ENCODE peak calls at places on chromosomes 12 and 14, in six cellular contexts. P is A549, I is WTC11, Z is endothelial cell of umbilical vein, M is H1, Y is HepG2. E is an unnamed sample.
A peak's percentile ranks its signal among the peaks of the same experiment; 100 is the strongest.

GRCh38 chr12:120586860-120587259 is 5.7 kb upstream of the POP5 start:
- DNase-seq in P (no peak), I (no peak), Z (no peak), M (no peak), Y (no peak), E (no peak)

GRCh38 chr14:84782902-84783301 is 747.0 kb upstream of the FLRT2 start:
- DNase-seq in P (no peak), I (no peak), Z (no peak), M (no peak), Y (no peak), E (no peak)

GRCh38 chr12:2284321-2284813 is 231.6 kb downstream of the CACNA1C start:
- DNase-seq in P (no peak), I (no peak), Z (no peak), M (no peak), Y (no peak), E (no peak)

GRCh38 chr12:120290541-120291312 is 976 bp downstream of the RNU4-2 start:
- DNase-seq in P (peak; percentile 74), I (peak; percentile 45), Z (peak; percentile 22), M (no peak), Y (peak; percentile 35), E (no peak)

GRCh38 chr12:80472912-80473500 is 29.0 kb downstream of the PTPRQ start:
- DNase-seq in P (peak; percentile 79), I (peak; percentile 17), Z (peak; percentile 65), M (no peak), Y (peak; percentile 35), E (no peak)

GRCh38 chr12:13022737-13023370 is 21.3 kb upstream of the FAM234B start:
- DNase-seq in P (no peak), I (no peak), Z (no peak), M (no peak), Y (no peak), E (no peak)

GRCh38 chr14:103231376-103232019 is 102.5 kb upstream of the EIF5 start:
- DNase-seq in P (no peak), I (no peak), Z (no peak), M (no peak), Y (no peak), E (peak; percentile 2)

GRCh38 chr12:18863769-18864500 is 126.0 kb downstream of the CAPZA3 start:
- DNase-seq in P (no peak), I (no peak), Z (no peak), M (no peak), Y (no peak), E (no peak)

GRCh38 chr12:13044859-13045384 is 741 bp downstream of the FAM234B start:
- DNase-seq in P (peak; percentile 33), I (no peak), Z (peak; percentile 47), M (no peak), Y (no peak), E (no peak)

GRCh38 chr14:64292197-64292596 is 2.0 kb downstream of the ESR2 start:
- DNase-seq in P (no peak), I (no peak), Z (no peak), M (no peak), Y (no peak), E (no peak)

GRCh38 chr12:102343361-102344121 is 136.8 kb downstream of the IGF1 start:
- DNase-seq in P (peak; percentile 40), I (no peak), Z (peak; percentile 12), M (no peak), Y (peak; percentile 35), E (no peak)

GRCh38 chr12:75641031-75641780 is 129.8 kb upstream of the KRR1 start:
- DNase-seq in P (peak; percentile 66), I (no peak), Z (no peak), M (no peak), Y (no peak), E (peak; percentile 73)

GRCh38 chr12:92596388-92596787 is 106.4 kb upstream of the PLEKHG7 start:
- DNase-seq in P (peak; percentile 30), I (no peak), Z (no peak), M (no peak), Y (no peak), E (no peak)

GRCh38 chr12:108611884-108612415 is 14.1 kb upstream of the TMEM119 start:
- DNase-seq in P (peak; percentile 52), I (peak; percentile 78), Z (peak; percentile 58), M (peak; percentile 53), Y (peak; percentile 44), E (peak; percentile 64)

GRCh38 chr12:109139791-109140190 is 23.4 kb downstream of the ACACB start:
- DNase-seq in P (no peak), I (no peak), Z (no peak), M (no peak), Y (no peak), E (no peak)

GRCh38 chr12:78191611-78192010 is 360.9 kb downstream of the NAV3 start:
- DNase-seq in P (no peak), I (no peak), Z (no peak), M (no peak), Y (no peak), E (no peak)

GRCh38 chr14:42112108-42112507 is 505.4 kb downstream of the LRFN5 start:
- DNase-seq in P (no peak), I (no peak), Z (no peak), M (no peak), Y (no peak), E (no peak)

GRCh38 chr12:11657511-11657910 is 8.0 kb downstream of the ETV6 start:
- DNase-seq in P (no peak), I (no peak), Z (peak; percentile 50), M (no peak), Y (no peak), E (no peak)

GRCh38 chr12:2291182-2291832 is 238.5 kb downstream of the CACNA1C start:
- DNase-seq in P (peak; percentile 60), I (peak; percentile 64), Z (peak; percentile 46), M (no peak), Y (peak; percentile 33), E (peak; percentile 81)

GRCh38 chr12:100017056-100017455 is 32.3 kb upstream of the ANKS1B start:
- DNase-seq in P (peak; percentile 11), I (no peak), Z (no peak), M (no peak), Y (no peak), E (no peak)

GRCh38 chr14:104563742-104564615 is 15.6 kb upstream of the C14orf180 start:
- DNase-seq in P (peak; percentile 77), I (peak; percentile 95), Z (peak; percentile 62), M (peak; percentile 66), Y (peak; percentile 18), E (peak; percentile 86)

GRCh38 chr12:3820122-3820521 is 53.1 kb downstream of the PARP11 start:
- DNase-seq in P (peak; percentile 10), I (no peak), Z (no peak), M (no peak), Y (peak; percentile 24), E (no peak)

GRCh38 chr12:121804417-121805111 is 755 bp downstream of the SETD1B start:
- DNase-seq in P (peak; percentile 65), I (no peak), Z (peak; percentile 39), M (no peak), Y (peak; percentile 55), E (peak; percentile 66)

GRCh38 chr12:18549598-18549997 is 188.2 kb downstream of the PLCZ1 start:
- DNase-seq in P (no peak), I (no peak), Z (no peak), M (no peak), Y (no peak), E (no peak)

GRCh38 chr14:59358105-59358504 is 107.1 kb downstream of the GPR135 start:
- DNase-seq in P (peak; percentile 73), I (peak; percentile 24), Z (no peak), M (peak; percentile 49), Y (peak; percentile 36), E (peak; percentile 17)

GRCh38 chr14:22386924-22387775 is 201.9 kb downstream of the DAD1 start:
- DNase-seq in P (peak; percentile 72), I (peak; percentile 72), Z (peak; percentile 77), M (peak; percentile 9), Y (peak; percentile 88), E (peak; percentile 78)

GRCh38 chr14:78440351-78440750 is 270.2 kb downstream of the NRXN3 start:
- DNase-seq in P (no peak), I (no peak), Z (no peak), M (no peak), Y (no peak), E (peak; percentile 9)

GRCh38 chr14:89466460-89466859 is 49.4 kb upstream of the FOXN3 start:
- DNase-seq in P (no peak), I (no peak), Z (no peak), M (no peak), Y (no peak), E (no peak)

GRCh38 chr14:37595809-37596595 is 573 bp downstream of the TTC6 start:
- DNase-seq in P (peak; percentile 89), I (peak; percentile 65), Z (no peak), M (no peak), Y (peak; percentile 99), E (peak; percentile 87)

GRCh38 chr12:104426926-104427546 is 29.7 kb upstream of the CHST11 start:
- DNase-seq in P (no peak), I (no peak), Z (no peak), M (no peak), Y (no peak), E (no peak)
- TF ChIP-seq JUN in P (no peak), I (no peak), Z (no peak), M (no peak), Y (no peak), E (no peak)

GRCh38 chr14:55381040-55381439 is 30.6 kb downstream of the ATG14 start:
- DNase-seq in P (no peak), I (no peak), Z (no peak), M (no peak), Y (peak; percentile 68), E (no peak)
- TF ChIP-seq JUN in P (no peak), I (no peak), Z (no peak), M (no peak), Y (no peak), E (no peak)

GRCh38 chr14:65933400-65934068 is 521.0 kb downstream of the FUT8 start:
- DNase-seq in P (no peak), I (no peak), Z (no peak), M (no peak), Y (no peak), E (no peak)

GRCh38 chr14:65926935-65927700 is 514.6 kb downstream of the FUT8 start:
- DNase-seq in P (no peak), I (no peak), Z (no peak), M (no peak), Y (no peak), E (no peak)

GRCh38 chr14:65928995-65929394 is 516.5 kb downstream of the FUT8 start:
- DNase-seq in P (no peak), I (no peak), Z (no peak), M (no peak), Y (no peak), E (no peak)

GRCh38 chr14:65926504-65926903 is 514.0 kb downstream of the FUT8 start:
- DNase-seq in P (no peak), I (peak; percentile 60), Z (no peak), M (peak; percentile 15), Y (no peak), E (no peak)

DNA sequence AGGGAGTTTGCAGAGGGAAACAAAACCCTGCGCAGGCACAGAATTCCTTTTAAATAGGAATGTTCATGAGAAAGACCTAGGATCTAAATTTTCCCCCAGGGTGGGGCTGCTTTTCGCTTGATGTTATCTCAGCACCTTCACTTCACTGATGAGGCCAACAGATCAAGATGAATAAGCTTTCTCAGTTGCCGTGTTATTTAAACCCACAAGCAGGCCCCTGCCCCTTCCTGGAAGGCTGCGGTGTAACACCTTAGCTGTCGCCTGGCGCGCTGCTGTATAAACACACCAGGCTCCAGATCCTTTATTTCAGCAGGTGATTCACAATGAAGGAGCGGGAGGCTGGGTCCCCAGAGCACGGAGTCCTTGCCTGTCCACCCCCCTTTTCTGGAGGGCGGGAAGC is 515.3 kb downstream of the FUT8 start:
- DNase-seq in P (no peak), I (peak; percentile 24), Z (no peak), M (no peak), Y (no peak), E (peak; percentile 1)
- TF ChIP-seq JUN in P (no peak), I (no peak), Z (no peak), M (no peak), Y (no peak), E (no peak)

GRCh38 chr12:106954462-106955376 is 988 bp upstream of the TMEM263 start:
- DNase-seq in P (no peak), I (peak; percentile 18), Z (peak; percentile 66), M (no peak), Y (no peak), E (peak; percentile 46)
- TF ChIP-seq JUN in P (no peak), I (no peak), Z (no peak), M (no peak), Y (no peak), E (peak; percentile 15)

E was measured in K562.